ENCODE peak calls at places on chromosome 4, in seven cellular contexts. M, A, E, F, N, R and S are unnamed samples.

GRCh38 chr4:99708551-99708950 is 50.9 kb upstream of the C4orf54 start:
- DNase-seq in M (no peak), A (no peak), E (no peak), F (no peak), N (no peak), R (no peak), S (no peak)

GRCh38 chr4:6277139-6277802 is 7.6 kb downstream of the WFS1 start:
- DNase-seq in M (no peak), A (no peak), E (peak), F (no peak), N (no peak), R (no peak), S (no peak)

GRCh38 chr4:1290165-1290977 is 680 bp downstream of the MAEA start:
- DNase-seq in M (no peak), A (peak), E (no peak), F (no peak), N (no peak), R (peak), S (no peak)

GRCh38 chr4:133484287-133484686 is 335.2 kb downstream of the PCDH10 start:
- DNase-seq in M (no peak), A (no peak), E (no peak), F (no peak), N (no peak), R (no peak), S (no peak)

GRCh38 chr4:172155838-172156345 is 342.7 kb downstream of the GALNTL6 start:
- DNase-seq in M (no peak), A (no peak), E (no peak), F (no peak), N (no peak), R (no peak), S (no peak)

GRCh38 chr4:113996599-113997177 is 17.2 kb upstream of the ARSJ start:
- DNase-seq in M (no peak), A (no peak), E (no peak), F (no peak), N (no peak), R (no peak), S (no peak)

GRCh38 chr4:31929676-31930075 is 1209.5 kb downstream of the PCDH7 start:
- DNase-seq in M (no peak), A (no peak), E (no peak), F (no peak), N (no peak), R (no peak), S (no peak)

GRCh38 chr4:139841464-139842195 is 176.0 kb downstream of the MGST2 start:
- DNase-seq in M (no peak), A (no peak), E (no peak), F (no peak), N (no peak), R (no peak), S (no peak)

GRCh38 chr4:78990938-78991810 is 51.9 kb upstream of the PAQR3 start:
- DNase-seq in M (no peak), A (no peak), E (no peak), F (no peak), N (no peak), R (no peak), S (no peak)

GRCh38 chr4:86032476-86033022 is 327.3 kb downstream of the MAPK10 start:
- DNase-seq in M (no peak), A (no peak), E (no peak), F (no peak), N (no peak), R (no peak), S (no peak)

GRCh38 chr4:21728231-21728758 is 220.3 kb downstream of the KCNIP4 start:
- DNase-seq in M (no peak), A (no peak), E (no peak), F (no peak), N (no peak), R (no peak), S (no peak)

GRCh38 chr4:184826315-184827266 is 823 bp upstream of the ACSL1 start:
- DNase-seq in M (peak), A (peak), E (no peak), F (peak), N (peak), R (no peak), S (no peak)

GRCh38 chr4:62252728-62253127 is 1052.6 kb downstream of the ADGRL3 start:
- DNase-seq in M (no peak), A (no peak), E (no peak), F (no peak), N (no peak), R (no peak), S (no peak)